ENCODE peak calls at places on chromosomes 12 and 14, in eight cellular contexts. One of them, this sample, is unnamed.

GRCh38 chr12:10167588-10167987 is 4.3 kb downstream of the OLR1 start:
- DNase-seq in anterior cingulate cortex: no peak
- DNase-seq in HCT116: no peak
- DNase-seq in mucosa of descending colon: no peak
- DNase-seq in GM19239: no peak
- DNase-seq in germinal center: no peak
- DNase-seq in Calu3: no peak
- DNase-seq in stromal cell of bone marrow: no peak
- DNase-seq in this sample: no peak

GRCh38 chr12:132026796-132027500 is 77.2 kb downstream of the EP400 start:
- DNase-seq in HCT116: no peak
- DNase-seq in Calu3: no peak
- DNase-seq in anterior cingulate cortex: no peak
- DNase-seq in germinal center: no peak
- DNase-seq in GM19239: no peak
- DNase-seq in stromal cell of bone marrow: no peak
- DNase-seq in mucosa of descending colon: no peak
- DNase-seq in this sample: no peak

GRCh38 chr12:120710805-120711296 is 593 bp downstream of the UNC119B start:
- DNase-seq in mucosa of descending colon: peak; percentile 69
- DNase-seq in germinal center: peak; percentile 35
- DNase-seq in stromal cell of bone marrow: no peak
- DNase-seq in GM19239: no peak
- DNase-seq in Calu3: peak; percentile 53
- DNase-seq in anterior cingulate cortex: no peak
- DNase-seq in HCT116: no peak
- DNase-seq in this sample: no peak

GRCh38 chr14:51564986-51565604 is 86.6 kb upstream of the FRMD6 start:
- DNase-seq in anterior cingulate cortex: no peak
- DNase-seq in germinal center: no peak
- DNase-seq in stromal cell of bone marrow: no peak
- DNase-seq in HCT116: no peak
- DNase-seq in mucosa of descending colon: no peak
- DNase-seq in GM19239: no peak
- DNase-seq in Calu3: peak; percentile 32
- DNase-seq in this sample: no peak

GRCh38 chr12:32501835-32502333 is 102.5 kb downstream of the FGD4 start:
- DNase-seq in Calu3: peak; percentile 72
- DNase-seq in HCT116: no peak
- DNase-seq in mucosa of descending colon: no peak
- DNase-seq in anterior cingulate cortex: peak; percentile 43
- DNase-seq in germinal center: no peak
- DNase-seq in GM19239: no peak
- DNase-seq in stromal cell of bone marrow: peak; percentile 25
- DNase-seq in this sample: no peak

GRCh38 chr12:54372113-54372806 is 8.0 kb upstream of the GPR84 start:
- DNase-seq in germinal center: no peak
- DNase-seq in HCT116: no peak
- DNase-seq in Calu3: peak; percentile 57
- DNase-seq in anterior cingulate cortex: no peak
- DNase-seq in GM19239: no peak
- DNase-seq in stromal cell of bone marrow: no peak
- DNase-seq in mucosa of descending colon: no peak
- DNase-seq in this sample: no peak

GRCh38 chr12:88625316-88625715 is 45.0 kb upstream of the KITLG start:
- DNase-seq in GM19239: no peak
- DNase-seq in Calu3: no peak
- DNase-seq in HCT116: no peak
- DNase-seq in stromal cell of bone marrow: no peak
- DNase-seq in germinal center: no peak
- DNase-seq in anterior cingulate cortex: no peak
- DNase-seq in mucosa of descending colon: no peak
- DNase-seq in this sample: no peak

GRCh38 chr14:25108959-25109358 is 59.0 kb upstream of the STXBP6 start:
- DNase-seq in HCT116: no peak
- DNase-seq in Calu3: peak; percentile 59
- DNase-seq in mucosa of descending colon: peak; percentile 30
- DNase-seq in anterior cingulate cortex: no peak
- DNase-seq in GM19239: no peak
- DNase-seq in germinal center: no peak
- DNase-seq in stromal cell of bone marrow: no peak
- DNase-seq in this sample: no peak

GRCh38 chr12:117875652-117876491 is 92.9 kb downstream of the KSR2 start:
- DNase-seq in mucosa of descending colon: no peak
- DNase-seq in Calu3: no peak
- DNase-seq in stromal cell of bone marrow: no peak
- DNase-seq in anterior cingulate cortex: peak; percentile 24
- DNase-seq in GM19239: no peak
- DNase-seq in germinal center: no peak
- DNase-seq in HCT116: no peak
- DNase-seq in this sample: no peak

GRCh38 chr14:23346693-23347405 is 5.8 kb downstream of the SLC22A17 start:
- DNase-seq in germinal center: no peak
- DNase-seq in mucosa of descending colon: no peak
- DNase-seq in stromal cell of bone marrow: no peak
- DNase-seq in Calu3: no peak
- DNase-seq in HCT116: no peak
- DNase-seq in GM19239: no peak
- DNase-seq in anterior cingulate cortex: no peak
- DNase-seq in this sample: no peak

GRCh38 chr14:95507174-95507573 is 9.3 kb downstream of the SYNE3 start:
- DNase-seq in germinal center: no peak
- DNase-seq in anterior cingulate cortex: no peak
- DNase-seq in GM19239: no peak
- DNase-seq in stromal cell of bone marrow: peak; percentile 91
- DNase-seq in HCT116: no peak
- DNase-seq in mucosa of descending colon: no peak
- DNase-seq in Calu3: no peak
- DNase-seq in this sample: no peak

GRCh38 chr12:117680311-117680710 is 288.5 kb downstream of the KSR2 start:
- DNase-seq in stromal cell of bone marrow: no peak
- DNase-seq in anterior cingulate cortex: no peak
- DNase-seq in HCT116: no peak
- DNase-seq in mucosa of descending colon: no peak
- DNase-seq in Calu3: no peak
- DNase-seq in germinal center: no peak
- DNase-seq in GM19239: no peak
- DNase-seq in this sample: no peak

GRCh38 chr12:68915055-68915454 is 17.9 kb downstream of the CPM start:
- DNase-seq in anterior cingulate cortex: no peak
- DNase-seq in germinal center: no peak
- DNase-seq in GM19239: no peak
- DNase-seq in Calu3: no peak
- DNase-seq in HCT116: no peak
- DNase-seq in stromal cell of bone marrow: peak; percentile 84
- DNase-seq in mucosa of descending colon: no peak
- DNase-seq in this sample: no peak

GRCh38 chr14:101839236-101839635 is 77.7 kb downstream of the PPP2R5C start:
- DNase-seq in HCT116: no peak
- DNase-seq in Calu3: no peak
- DNase-seq in anterior cingulate cortex: no peak
- DNase-seq in germinal center: no peak
- DNase-seq in mucosa of descending colon: no peak
- DNase-seq in GM19239: no peak
- DNase-seq in stromal cell of bone marrow: no peak
- DNase-seq in this sample: no peak

GRCh38 chr12:42129595-42130204 is 15.0 kb downstream of the GXYLT1 start:
- DNase-seq in GM19239: no peak
- DNase-seq in germinal center: no peak
- DNase-seq in mucosa of descending colon: no peak
- DNase-seq in Calu3: peak; percentile 41
- DNase-seq in HCT116: peak; percentile 61
- DNase-seq in anterior cingulate cortex: no peak
- DNase-seq in stromal cell of bone marrow: peak; percentile 61
- DNase-seq in this sample: peak; percentile 40